ENCODE peak calls at places on chromosomes 7 and 10, in six cellular contexts. G is fibroblast of lung; F is aorta; H is body of pancreas; C is substantia nigra; M is activated CD4-positive, alpha-beta memory T cell treated with anti-CD3 and anti-CD28 coated beads for 36 hours. R is an unnamed sample.

GRCh38 chr10:73771722-73772279 is 10.0 kb upstream of the CHCHD1 start:
- DNase-seq in G (no peak), F (peak), H (peak), C (no peak), M (peak), R (peak)

GRCh38 chr7:112495820-112496462 is 15.2 kb downstream of the LSMEM1 start:
- DNase-seq in G (peak), F (no peak), H (peak), C (no peak), M (peak), R (no peak)

GRCh38 chr7:151682831-151683614 is 163.3 kb upstream of the RHEB start:
- DNase-seq in G (no peak), F (peak), H (no peak), C (peak), M (no peak), R (no peak)

GRCh38 chr10:25952857-25953256 is 18.8 kb downstream of the MYO3A start:
- DNase-seq in G (no peak), F (no peak), H (peak), C (no peak), M (no peak), R (no peak)

GRCh38 chr7:98134420-98134819 is 27.8 kb downstream of the LMTK2 start:
- DNase-seq in G (no peak), F (no peak), H (no peak), C (no peak), M (no peak), R (no peak)

GRCh38 chr7:31690892-31691291 is 3.9 kb downstream of the PPP1R17 start:
- DNase-seq in G (no peak), F (no peak), H (no peak), C (no peak), M (no peak), R (no peak)

GRCh38 chr10:124587811-124588211 is 126.2 kb downstream of the LHPP start:
- DNase-seq in G (no peak), F (peak), H (no peak), C (no peak), M (no peak), R (no peak)

GRCh38 chr10:110618206-110618605 is 25.9 kb upstream of the RBM20 start:
- DNase-seq in G (no peak), F (no peak), H (no peak), C (no peak), M (peak), R (no peak)

GRCh38 chr7:69702357-69702756 is 104.1 kb downstream of the AUTS2 start:
- DNase-seq in G (no peak), F (no peak), H (no peak), C (no peak), M (no peak), R (no peak)

GRCh38 chr10:133316266-133316665 is 7.6 kb downstream of the ZNF511 start:
- DNase-seq in G (no peak), F (no peak), H (no peak), C (no peak), M (no peak), R (peak)

GRCh38 chr7:69504733-69505132 is 93.5 kb upstream of the AUTS2 start:
- DNase-seq in G (peak), F (no peak), H (no peak), C (no peak), M (no peak), R (no peak)

GRCh38 chr10:58027431-58027830 is 240.3 kb downstream of the IPMK start:
- DNase-seq in G (peak), F (no peak), H (no peak), C (no peak), M (no peak), R (no peak)

GRCh38 chr10:70192325-70192966 is 22.1 kb upstream of the SAR1A start:
- DNase-seq in G (no peak), F (no peak), H (no peak), C (no peak), M (no peak), R (no peak)

GRCh38 chr7:44971991-44972441 is 6.8 kb downstream of the MYO1G start:
- DNase-seq in G (no peak), F (peak), H (no peak), C (no peak), M (no peak), R (no peak)

GRCh38 chr7:151078233-151079040 is 2.2 kb downstream of the FASTK start:
- DNase-seq in G (no peak), F (no peak), H (no peak), C (no peak), M (no peak), R (no peak)

GRCh38 chr7:17706734-17707133 is 233.6 kb downstream of the SNX13 start:
- DNase-seq in G (peak), F (no peak), H (peak), C (peak), M (peak), R (no peak)

GRCh38 chr10:100697070-100697469 is 48.3 kb upstream of the PAX2 start:
- DNase-seq in G (peak), F (no peak), H (peak), C (no peak), M (peak), R (no peak)

GRCh38 chr10:46227571-46228075 is 59.2 kb upstream of the ANTXRL start:
- DNase-seq in G (no peak), F (peak), H (no peak), C (no peak), M (no peak), R (no peak)

GRCh38 chr7:11203688-11204087 is 230.0 kb downstream of the PHF14 start:
- DNase-seq in G (no peak), F (no peak), H (no peak), C (no peak), M (no peak), R (no peak)

GRCh38 chr7:18520450-18521235 is 25.1 kb downstream of the HDAC9 start:
- DNase-seq in G (peak), F (no peak), H (no peak), C (no peak), M (no peak), R (no peak)

GRCh38 chr10:102347236-102347828 is 48.2 kb upstream of the NFKB2 start:
- DNase-seq in G (peak), F (peak), H (peak), C (peak), M (peak), R (peak)